ENCODE peak calls at places on chromosomes 1 and 21, in nine cellular contexts. One of them, this sample, is unnamed.

GRCh38 chr1:70038025-70038424 is 167.4 kb downstream of the LRRC40 start:
- DNase-seq in CD4-positive, alpha-beta T cell: no peak
- DNase-seq in A673: no peak
- DNase-seq in A549: no peak
- DNase-seq in GM10248: no peak
- DNase-seq in progenitor cell of endocrine pancreas: no peak
- DNase-seq in IMR-90: no peak
- DNase-seq in body of pancreas: no peak
- DNase-seq in GM20000: no peak
- DNase-seq in this sample: no peak

GRCh38 chr1:82775402-82776000 is 974.8 kb downstream of the ADGRL2 start:
- DNase-seq in IMR-90: no peak
- DNase-seq in body of pancreas: peak; percentile 55
- DNase-seq in CD4-positive, alpha-beta T cell: no peak
- DNase-seq in progenitor cell of endocrine pancreas: no peak
- DNase-seq in A673: peak; percentile 83
- DNase-seq in GM10248: no peak
- DNase-seq in GM20000: no peak
- DNase-seq in A549: peak; percentile 49
- DNase-seq in this sample: no peak

GRCh38 chr1:25472494-25472893 is 41.8 kb downstream of the MACO1 start:
- DNase-seq in CD4-positive, alpha-beta T cell: no peak
- DNase-seq in progenitor cell of endocrine pancreas: no peak
- DNase-seq in GM20000: no peak
- DNase-seq in GM10248: no peak
- DNase-seq in IMR-90: no peak
- DNase-seq in A673: no peak
- DNase-seq in A549: no peak
- DNase-seq in body of pancreas: no peak
- DNase-seq in this sample: no peak

GRCh38 chr1:25700626-25701025 is 84.0 kb downstream of the MAN1C1 start:
- DNase-seq in CD4-positive, alpha-beta T cell: no peak
- DNase-seq in progenitor cell of endocrine pancreas: no peak
- DNase-seq in IMR-90: no peak
- DNase-seq in GM10248: peak; percentile 16
- DNase-seq in body of pancreas: no peak
- DNase-seq in A673: no peak
- DNase-seq in A549: no peak
- DNase-seq in GM20000: no peak
- DNase-seq in this sample: no peak

GRCh38 chr1:156359973-156360372 is 9.0 kb upstream of the RHBG start:
- DNase-seq in A549: peak; percentile 56
- DNase-seq in GM20000: peak; percentile 12
- DNase-seq in A673: peak; percentile 40
- DNase-seq in GM10248: no peak
- DNase-seq in progenitor cell of endocrine pancreas: no peak
- DNase-seq in IMR-90: peak; percentile 43
- DNase-seq in body of pancreas: no peak
- DNase-seq in CD4-positive, alpha-beta T cell: no peak
- DNase-seq in this sample: no peak

GRCh38 chr1:27602510-27603319 is 1.2 kb downstream of the AHDC1 start:
- DNase-seq in body of pancreas: peak; percentile 69
- DNase-seq in progenitor cell of endocrine pancreas: peak; percentile 33
- DNase-seq in GM20000: peak; percentile 78
- DNase-seq in A673: peak; percentile 48
- DNase-seq in A549: no peak
- DNase-seq in IMR-90: peak; percentile 31
- DNase-seq in CD4-positive, alpha-beta T cell: peak; percentile 25
- DNase-seq in GM10248: peak; percentile 54
- DNase-seq in this sample: peak; percentile 75

GRCh38 chr1:1325288-1326074 is 879 bp downstream of the CPTP start:
- DNase-seq in A673: no peak
- DNase-seq in GM10248: no peak
- DNase-seq in A549: no peak
- DNase-seq in progenitor cell of endocrine pancreas: no peak
- DNase-seq in CD4-positive, alpha-beta T cell: no peak
- DNase-seq in IMR-90: no peak
- DNase-seq in GM20000: no peak
- DNase-seq in body of pancreas: peak; percentile 63
- DNase-seq in this sample: no peak

GRCh38 chr1:30188999-30189398 is 534.4 kb downstream of the MATN1 start:
- DNase-seq in A549: no peak
- DNase-seq in GM10248: no peak
- DNase-seq in A673: no peak
- DNase-seq in GM20000: no peak
- DNase-seq in CD4-positive, alpha-beta T cell: no peak
- DNase-seq in progenitor cell of endocrine pancreas: no peak
- DNase-seq in body of pancreas: no peak
- DNase-seq in IMR-90: no peak
- DNase-seq in this sample: no peak

GRCh38 chr1:112840631-112841624 is 115.1 kb downstream of the SLC16A1 start:
- DNase-seq in CD4-positive, alpha-beta T cell: no peak
- DNase-seq in body of pancreas: no peak
- DNase-seq in progenitor cell of endocrine pancreas: no peak
- DNase-seq in A673: no peak
- DNase-seq in GM10248: peak; percentile 47
- DNase-seq in GM20000: peak; percentile 53
- DNase-seq in A549: no peak
- DNase-seq in IMR-90: no peak
- DNase-seq in this sample: no peak

GRCh38 chr21:26961704-26962103 is 5.2 kb downstream of the ADAMTS5 start:
- DNase-seq in body of pancreas: no peak
- DNase-seq in GM20000: no peak
- DNase-seq in CD4-positive, alpha-beta T cell: no peak
- DNase-seq in A549: no peak
- DNase-seq in GM10248: no peak
- DNase-seq in IMR-90: no peak
- DNase-seq in A673: peak; percentile 61
- DNase-seq in progenitor cell of endocrine pancreas: no peak
- DNase-seq in this sample: no peak

GRCh38 chr1:223845810-223846667 is at the start of gene TP53BP2:
- DNase-seq in progenitor cell of endocrine pancreas: peak; percentile 83
- DNase-seq in A549: peak; percentile 91
- DNase-seq in GM10248: peak; percentile 87
- DNase-seq in CD4-positive, alpha-beta T cell: peak; percentile 83
- DNase-seq in body of pancreas: peak; percentile 91
- DNase-seq in IMR-90: peak; percentile 87
- DNase-seq in GM20000: peak; percentile 93
- DNase-seq in A673: peak; percentile 94
- DNase-seq in this sample: peak; percentile 89

GRCh38 chr1:31102501-31102950 is 37.0 kb upstream of the PUM1 start:
- DNase-seq in GM20000: no peak
- DNase-seq in A549: peak; percentile 28
- DNase-seq in CD4-positive, alpha-beta T cell: no peak
- DNase-seq in A673: no peak
- DNase-seq in progenitor cell of endocrine pancreas: no peak
- DNase-seq in body of pancreas: no peak
- DNase-seq in GM10248: no peak
- DNase-seq in IMR-90: peak; percentile 69
- DNase-seq in this sample: no peak

GRCh38 chr1:167722152-167722869 is 529 bp downstream of the MPZL1 start:
- DNase-seq in A549: peak; percentile 41
- DNase-seq in A673: peak; percentile 25
- DNase-seq in GM20000: no peak
- DNase-seq in progenitor cell of endocrine pancreas: peak; percentile 58
- DNase-seq in IMR-90: peak; percentile 19
- DNase-seq in body of pancreas: peak; percentile 40
- DNase-seq in GM10248: no peak
- DNase-seq in CD4-positive, alpha-beta T cell: no peak
- DNase-seq in this sample: no peak

GRCh38 chr21:26964379-26964778 is 2.5 kb downstream of the ADAMTS5 start:
- DNase-seq in body of pancreas: no peak
- DNase-seq in A673: no peak
- DNase-seq in progenitor cell of endocrine pancreas: no peak
- DNase-seq in GM20000: no peak
- DNase-seq in A549: no peak
- DNase-seq in CD4-positive, alpha-beta T cell: no peak
- DNase-seq in GM10248: no peak
- DNase-seq in IMR-90: peak; percentile 15
- DNase-seq in this sample: no peak

GRCh38 chr1:243316366-243316989 is 60.6 kb downstream of the SDCCAG8 start:
- DNase-seq in A549: no peak
- DNase-seq in body of pancreas: no peak
- DNase-seq in progenitor cell of endocrine pancreas: no peak
- DNase-seq in A673: no peak
- DNase-seq in CD4-positive, alpha-beta T cell: no peak
- DNase-seq in GM20000: no peak
- DNase-seq in IMR-90: no peak
- DNase-seq in GM10248: no peak
- DNase-seq in this sample: no peak

GRCh38 chr1:195717651-195718050 is 890.6 kb downstream of the KCNT2 start:
- DNase-seq in A549: peak; percentile 19
- DNase-seq in CD4-positive, alpha-beta T cell: no peak
- DNase-seq in GM10248: no peak
- DNase-seq in A673: peak; percentile 24
- DNase-seq in GM20000: no peak
- DNase-seq in body of pancreas: no peak
- DNase-seq in IMR-90: peak; percentile 61
- DNase-seq in progenitor cell of endocrine pancreas: no peak
- DNase-seq in this sample: no peak
- TF ChIP-seq CTCF in A549: peak; percentile 59
- TF ChIP-seq CTCF in CD4-positive, alpha-beta T cell: no peak
- TF ChIP-seq CTCF in GM10248: no peak
- TF ChIP-seq CTCF in A673: peak; percentile 50
- TF ChIP-seq CTCF in GM20000: no peak
- TF ChIP-seq CTCF in body of pancreas: no peak
- TF ChIP-seq CTCF in IMR-90: peak; percentile 76
- TF ChIP-seq CTCF in progenitor cell of endocrine pancreas: peak; percentile 35
- TF ChIP-seq CTCF in this sample: peak; percentile 22

GRCh38 chr1:182598296-182598695 is 5.9 kb downstream of the RGS16 start:
- DNase-seq in GM10248: no peak
- DNase-seq in A549: no peak
- DNase-seq in IMR-90: no peak
- DNase-seq in GM20000: no peak
- DNase-seq in body of pancreas: no peak
- DNase-seq in A673: no peak
- DNase-seq in progenitor cell of endocrine pancreas: no peak
- DNase-seq in CD4-positive, alpha-beta T cell: no peak
- DNase-seq in this sample: no peak

GRCh38 chr1:182601416-182601786 is 2.8 kb downstream of the RGS16 start:
- DNase-seq in GM20000: peak; percentile 76
- DNase-seq in A549: peak; percentile 82
- DNase-seq in IMR-90: peak; percentile 76
- DNase-seq in progenitor cell of endocrine pancreas: peak; percentile 61
- DNase-seq in CD4-positive, alpha-beta T cell: peak; percentile 61
- DNase-seq in A673: peak; percentile 84
- DNase-seq in body of pancreas: peak; percentile 72
- DNase-seq in GM10248: peak; percentile 78
- DNase-seq in this sample: peak; percentile 81

GRCh38 chr1:182600036-182600713 is 4.0 kb downstream of the RGS16 start:
- DNase-seq in IMR-90: no peak
- DNase-seq in CD4-positive, alpha-beta T cell: no peak
- DNase-seq in A673: no peak
- DNase-seq in GM10248: no peak
- DNase-seq in A549: no peak
- DNase-seq in progenitor cell of endocrine pancreas: no peak
- DNase-seq in body of pancreas: no peak
- DNase-seq in GM20000: no peak
- DNase-seq in this sample: no peak

GRCh38 chr1:182600745-182601415 is 3.3 kb downstream of the RGS16 start:
- DNase-seq in body of pancreas: no peak
- DNase-seq in IMR-90: no peak
- DNase-seq in progenitor cell of endocrine pancreas: no peak
- DNase-seq in A673: no peak
- DNase-seq in GM20000: no peak
- DNase-seq in A549: no peak
- DNase-seq in GM10248: no peak
- DNase-seq in CD4-positive, alpha-beta T cell: no peak
- DNase-seq in this sample: no peak

DNA sequence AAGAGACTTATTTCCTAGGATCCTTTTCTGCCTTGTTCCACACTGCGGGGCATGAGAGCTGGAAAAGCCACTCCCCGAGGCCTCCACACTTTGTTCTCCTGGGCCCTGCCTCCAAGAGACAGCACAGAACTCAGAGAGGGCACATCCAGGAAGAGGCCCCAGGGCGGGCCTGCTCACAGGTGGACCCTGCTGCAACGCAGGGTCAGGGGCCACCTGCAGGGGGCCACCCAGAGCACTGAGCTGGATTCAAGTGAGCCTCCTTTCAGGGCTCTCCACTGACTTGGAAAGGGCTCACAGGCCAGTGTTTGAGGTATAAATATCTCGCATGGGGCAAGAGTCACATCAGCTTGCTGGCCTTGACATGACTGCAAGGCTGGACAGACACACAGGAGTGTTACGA is 4.8 kb downstream of the RGS16 start:
- DNase-seq in progenitor cell of endocrine pancreas: no peak
- DNase-seq in CD4-positive, alpha-beta T cell: no peak
- DNase-seq in GM20000: no peak
- DNase-seq in IMR-90: no peak
- DNase-seq in body of pancreas: no peak
- DNase-seq in A673: no peak
- DNase-seq in A549: no peak
- DNase-seq in GM10248: no peak
- DNase-seq in this sample: no peak
- TF ChIP-seq CTCF in progenitor cell of endocrine pancreas: peak; percentile 55
- TF ChIP-seq CTCF in CD4-positive, alpha-beta T cell: peak; percentile 20
- TF ChIP-seq CTCF in GM20000: peak; percentile 40
- TF ChIP-seq CTCF in IMR-90: no peak
- TF ChIP-seq CTCF in body of pancreas: no peak
- TF ChIP-seq CTCF in A673: peak; percentile 49
- TF ChIP-seq CTCF in A549: peak; percentile 15
- TF ChIP-seq CTCF in GM10248: peak; percentile 44
- TF ChIP-seq CTCF in this sample: peak; percentile 46

GRCh38 chr1:91608876-91609275 is 108.2 kb downstream of the CDC7 start:
- DNase-seq in A549: peak; percentile 52
- DNase-seq in GM10248: no peak
- DNase-seq in GM20000: no peak
- DNase-seq in A673: no peak
- DNase-seq in progenitor cell of endocrine pancreas: no peak
- DNase-seq in CD4-positive, alpha-beta T cell: no peak
- DNase-seq in body of pancreas: no peak
- DNase-seq in IMR-90: peak; percentile 96
- DNase-seq in this sample: no peak
- TF ChIP-seq CTCF in A549: no peak
- TF ChIP-seq CTCF in GM10248: no peak
- TF ChIP-seq CTCF in GM20000: no peak
- TF ChIP-seq CTCF in A673: no peak
- TF ChIP-seq CTCF in progenitor cell of endocrine pancreas: no peak
- TF ChIP-seq CTCF in CD4-positive, alpha-beta T cell: no peak
- TF ChIP-seq CTCF in body of pancreas: no peak
- TF ChIP-seq CTCF in IMR-90: no peak
- TF ChIP-seq CTCF in this sample: no peak

GRCh38 chr1:236168716-236169429 is 26.5 kb downstream of the GPR137B start:
- DNase-seq in CD4-positive, alpha-beta T cell: no peak
- DNase-seq in IMR-90: peak; percentile 53
- DNase-seq in body of pancreas: no peak
- DNase-seq in A673: no peak
- DNase-seq in progenitor cell of endocrine pancreas: no peak
- DNase-seq in GM10248: no peak
- DNase-seq in A549: peak; percentile 63
- DNase-seq in GM20000: no peak
- DNase-seq in this sample: no peak
- TF ChIP-seq CTCF in CD4-positive, alpha-beta T cell: no peak
- TF ChIP-seq CTCF in IMR-90: no peak
- TF ChIP-seq CTCF in body of pancreas: no peak
- TF ChIP-seq CTCF in A673: no peak
- TF ChIP-seq CTCF in progenitor cell of endocrine pancreas: peak; percentile 36
- TF ChIP-seq CTCF in GM10248: no peak
- TF ChIP-seq CTCF in A549: no peak
- TF ChIP-seq CTCF in GM20000: no peak
- TF ChIP-seq CTCF in this sample: no peak

This sample was measured in GM13977.